ENCODE peak calls at places on chromosomes 12 and 14, in nine cellular contexts. T is neural progenitor cell, J is A673, W is Peyer's patch, P is fibroblast of lung, N is SJSA1, D is SK-N-SH, G is astrocyte, R is lung. F is an unnamed sample.

GRCh38 chr14:24982472-24983155 is 67.3 kb downstream of the STXBP6 start:
- DNase-seq in T (no peak), J (no peak), W (no peak), P (peak; percentile 87), N (no peak), D (no peak), G (peak; percentile 87), R (no peak), F (no peak)

GRCh38 chr12:53532524-53533445 is 25.5 kb upstream of the NPFF start:
- DNase-seq in T (no peak), J (no peak), W (no peak), P (no peak), N (no peak), D (no peak), G (no peak), R (no peak), F (no peak)

GRCh38 chr14:24053548-24054323 is 1.9 kb downstream of the CARMIL3 start:
- DNase-seq in T (no peak), J (no peak), W (no peak), P (no peak), N (no peak), D (peak; percentile 12), G (no peak), R (no peak), F (no peak)

GRCh38 chr12:7984900-7985299 is 47.6 kb upstream of the FOXJ2 start:
- DNase-seq in T (no peak), J (no peak), W (no peak), P (no peak), N (no peak), D (no peak), G (no peak), R (no peak), F (no peak)

GRCh38 chr12:106362971-106363370 is 5.4 kb downstream of the POLR3B start:
- DNase-seq in T (no peak), J (no peak), W (no peak), P (no peak), N (no peak), D (no peak), G (no peak), R (no peak), F (no peak)

GRCh38 chr14:77498984-77499527 is 440 bp upstream of the ISM2 start:
- DNase-seq in T (peak; percentile 76), J (no peak), W (no peak), P (no peak), N (no peak), D (no peak), G (no peak), R (no peak), F (no peak)

GRCh38 chr14:98999901-99000300 is 272.1 kb downstream of the BCL11B start:
- DNase-seq in T (no peak), J (no peak), W (no peak), P (no peak), N (no peak), D (no peak), G (no peak), R (no peak), F (no peak)

GRCh38 chr14:93051600-93052546 is 63.9 kb downstream of the ITPK1 start:
- DNase-seq in T (peak; percentile 40), J (no peak), W (no peak), P (no peak), N (no peak), D (no peak), G (no peak), R (no peak), F (no peak)

GRCh38 chr12:41917827-41918445 is 226.7 kb downstream of the GXYLT1 start:
- DNase-seq in T (no peak), J (peak; percentile 50), W (no peak), P (peak; percentile 39), N (no peak), D (no peak), G (peak; percentile 12), R (no peak), F (no peak)

GRCh38 chr12:121949643-121950397 is 31.4 kb downstream of the CFAP251 start:
- DNase-seq in T (no peak), J (no peak), W (no peak), P (peak; percentile 95), N (peak; percentile 74), D (no peak), G (peak; percentile 95), R (no peak), F (no peak)

GRCh38 chr12:124136796-124137195 is 158.1 kb upstream of the RFLNA start:
- DNase-seq in T (no peak), J (no peak), W (no peak), P (no peak), N (no peak), D (no peak), G (no peak), R (no peak), F (no peak)

GRCh38 chr12:21054334-21054733 is 76.7 kb upstream of the SLCO1B1 start:
- DNase-seq in T (no peak), J (no peak), W (no peak), P (peak; percentile 25), N (no peak), D (no peak), G (peak; percentile 11), R (no peak), F (no peak)

GRCh38 chr12:122121341-122122192 is 43.0 kb downstream of the MLXIP start:
- DNase-seq in T (peak; percentile 0), J (no peak), W (no peak), P (no peak), N (no peak), D (no peak), G (no peak), R (no peak), F (no peak)

GRCh38 chr12:83008703-83009102 is 322.0 kb downstream of the TMTC2 start:
- DNase-seq in T (no peak), J (no peak), W (no peak), P (no peak), N (no peak), D (no peak), G (no peak), R (no peak), F (no peak)

GRCh38 chr14:103510311-103511021 is 12.2 kb downstream of the CKB start:
- DNase-seq in T (no peak), J (no peak), W (peak; percentile 41), P (no peak), N (no peak), D (no peak), G (no peak), R (no peak), F (no peak)

GRCh38 chr12:114136656-114137055 is 170.5 kb upstream of the RBM19 start:
- DNase-seq in T (no peak), J (no peak), W (no peak), P (no peak), N (no peak), D (no peak), G (no peak), R (no peak), F (no peak)

GRCh38 chr14:55116246-55117030 is 12.6 kb upstream of the LGALS3 start:
- DNase-seq in T (no peak), J (no peak), W (peak; percentile 72), P (no peak), N (no peak), D (no peak), G (no peak), R (no peak), F (peak; percentile 64)

GRCh38 chr14:55121146-55121545 is 7.9 kb upstream of the LGALS3 start:
- DNase-seq in T (no peak), J (no peak), W (peak; percentile 72), P (no peak), N (no peak), D (no peak), G (no peak), R (no peak), F (no peak)

GRCh38 chr14:55120466-55121144 is 8.4 kb upstream of the LGALS3 start:
- DNase-seq in T (no peak), J (no peak), W (no peak), P (no peak), N (no peak), D (no peak), G (no peak), R (no peak), F (no peak)

GRCh38 chr14:55117816-55118441 is 11.1 kb upstream of the LGALS3 start:
- DNase-seq in T (no peak), J (no peak), W (no peak), P (peak; percentile 49), N (peak; percentile 53), D (no peak), G (peak; percentile 49), R (no peak), F (no peak)

GRCh38 chr14:55118761-55119160 is 10.3 kb upstream of the LGALS3 start:
- DNase-seq in T (no peak), J (no peak), W (no peak), P (no peak), N (no peak), D (no peak), G (no peak), R (no peak), F (no peak)
- H3K4me1 ChIP-seq in T (peaks cover 19% of the 10 kb centered on the region), J (peaks cover 4% of the 10 kb centered on the region), W (no peaks in the 10 kb centered on the region), P (peaks cover 12% of the 10 kb centered on the region), N (peaks cover 43% of the 10 kb centered on the region), D (peaks cover 32% of the 10 kb centered on the region), G (peaks cover 23% of the 10 kb centered on the region), R (peaks cover 26% of the 10 kb centered on the region), F (peaks cover 31% of the 10 kb centered on the region)

GRCh38 chr14:55641954-55642353 is 61.9 kb downstream of the KTN1 start:
- DNase-seq in T (no peak), J (no peak), W (no peak), P (no peak), N (no peak), D (no peak), G (no peak), R (no peak), F (no peak)

GRCh38 chr14:55641290-55641689 is 61.3 kb downstream of the KTN1 start:
- DNase-seq in T (no peak), J (no peak), W (no peak), P (no peak), N (no peak), D (no peak), G (no peak), R (no peak), F (no peak)

DNA sequence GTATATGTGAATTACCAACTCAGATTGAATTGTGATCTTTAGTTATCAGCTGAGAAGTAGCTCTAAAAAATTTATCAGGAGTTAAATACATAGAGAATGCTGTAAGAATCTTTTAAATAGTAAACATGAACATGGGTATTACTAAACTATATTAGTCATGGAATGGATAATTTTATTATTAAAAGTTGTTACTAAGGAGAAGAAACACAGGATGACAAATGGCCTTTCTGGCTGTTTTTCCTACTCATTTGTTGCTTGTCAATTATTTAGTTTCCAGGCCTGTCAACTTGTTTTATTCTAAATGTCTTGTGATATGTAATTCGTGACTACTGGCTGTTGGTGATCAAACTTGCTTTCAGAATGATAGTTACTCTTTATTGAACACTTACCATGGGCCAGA is 58.7 kb downstream of the KTN1 start:
- DNase-seq in T (no peak), J (no peak), W (no peak), P (no peak), N (no peak), D (no peak), G (no peak), R (no peak), F (no peak)
- H3K36me3 ChIP-seq in T (peaks cover 60% of the 10 kb centered on the region), J (peaks cover 91% of the 10 kb centered on the region), W (peaks cover 88% of the 10 kb centered on the region), P (no peaks in the 10 kb centered on the region), N (peaks cover 100% of the 10 kb centered on the region), D (peaks cover 95% of the 10 kb centered on the region), G (peaks cover 27% of the 10 kb centered on the region), R (peaks cover 24% of the 10 kb centered on the region), F (peaks cover 8% of the 10 kb centered on the region)

GRCh38 chr14:105480807-105481801 is 5.6 kb upstream of the CRIP1 start:
- DNase-seq in T (peak; percentile 92), J (peak; percentile 90), W (peak; percentile 95), P (peak; percentile 77), N (peak; percentile 83), D (peak; percentile 92), G (peak; percentile 62), R (peak; percentile 89), F (peak; percentile 85)
- H3K4me1 ChIP-seq in T (peaks cover 34% of the 10 kb centered on the region), J (peaks cover 43% of the 10 kb centered on the region), W (peaks cover 52% of the 10 kb centered on the region), P (peaks cover 26% of the 10 kb centered on the region), N (peaks cover 23% of the 10 kb centered on the region), D (peaks cover 80% of the 10 kb centered on the region), G (peaks cover 33% of the 10 kb centered on the region), R (peaks cover 6% of the 10 kb centered on the region), F (peaks cover 41% of the 10 kb centered on the region)

GRCh38 chr12:132623072-132623869 is 4.7 kb downstream of the P2RX2 start:
- DNase-seq in T (no peak), J (peak; percentile 39), W (no peak), P (no peak), N (no peak), D (no peak), G (no peak), R (no peak), F (no peak)
- H3K36me3 ChIP-seq in T (no peaks in the 10 kb centered on the region), J (peaks cover 29% of the 10 kb centered on the region), W (peaks cover 22% of the 10 kb centered on the region), P (peaks cover 13% of the 10 kb centered on the region), N (peaks cover 47% of the 10 kb centered on the region), D (no peaks in the 10 kb centered on the region), G (peaks cover 3% of the 10 kb centered on the region), R (peaks cover 5% of the 10 kb centered on the region), F (no peaks in the 10 kb centered on the region)